ENCODE peak calls at places on chromosome 19, in ten cellular contexts. Z is tibial nerve; E is WERI-Rb-1; X is CD4-positive, CD25-positive, alpha-beta regulatory T cell; K is CD4-positive, alpha-beta memory T cell; P is PC-3; R is astrocyte; H is left ventricle myocardium inferior; U is suprapubic skin; V is aorta. B is an unnamed sample.

GRCh38 chr19:48969276-48970138 is 4.4 kb downstream of the FTL start:
- DNase-seq in H (no peak), U (no peak), K (no peak), R (no peak), Z (no peak), X (no peak), P (no peak), E (no peak), V (peak; percentile 81), B (no peak)

GRCh38 chr19:14916848-14917247 is 24.4 kb upstream of the OR7C2 start:
- DNase-seq in Z (no peak), P (peak; percentile 64), R (no peak), H (no peak), K (no peak), V (no peak), X (no peak), U (no peak), E (no peak), B (no peak)

GRCh38 chr19:53389591-53390377 is 5.2 kb upstream of the ZNF765 start:
- DNase-seq in K (no peak), E (no peak), X (no peak), H (no peak), Z (no peak), U (no peak), V (no peak), P (no peak), R (no peak), B (no peak)

GRCh38 chr19:11044436-11044835 is 44.8 kb upstream of the LDLR start:
- DNase-seq in Z (no peak), P (no peak), K (no peak), R (no peak), X (no peak), U (no peak), H (no peak), E (no peak), V (no peak), B (no peak)

GRCh38 chr19:21474671-21475181 is 30.7 kb upstream of the ZNF429 start:
- DNase-seq in X (peak; percentile 47), P (no peak), E (no peak), H (peak; percentile 82), R (peak; percentile 60), V (peak; percentile 92), Z (peak; percentile 29), U (peak; percentile 84), K (peak; percentile 71), B (peak; percentile 45)

GRCh38 chr19:38663957-38664502 is 16.6 kb downstream of the ACTN4 start:
- DNase-seq in E (no peak), V (peak; percentile 88), R (no peak), Z (no peak), K (no peak), P (no peak), U (no peak), X (no peak), H (peak; percentile 70), B (peak; percentile 69)

GRCh38 chr19:3720533-3720917 is 12.3 kb downstream of the TJP3 start:
- DNase-seq in K (no peak), H (no peak), Z (no peak), V (no peak), R (no peak), E (no peak), P (no peak), X (no peak), U (no peak), B (no peak)

GRCh38 chr19:19372656-19373416 is 32.6 kb upstream of the GATAD2A start:
- DNase-seq in U (no peak), H (peak; percentile 66), E (peak; percentile 67), K (peak; percentile 58), Z (peak; percentile 25), X (peak; percentile 32), V (no peak), P (peak; percentile 78), R (no peak), B (no peak)

GRCh38 chr19:5213667-5214066 is 126.9 kb downstream of the PTPRS start:
- DNase-seq in X (no peak), U (no peak), R (no peak), E (no peak), H (no peak), K (no peak), V (no peak), P (no peak), Z (no peak), B (no peak)

GRCh38 chr19:55590109-55590508 is 9.2 kb downstream of the FIZ1 start:
- DNase-seq in Z (no peak), H (no peak), R (no peak), K (no peak), P (no peak), V (no peak), E (no peak), X (no peak), U (no peak), B (no peak)

GRCh38 chr19:17105548-17105947 is 30.0 kb downstream of the MYO9B start:
- DNase-seq in E (no peak), V (no peak), X (no peak), R (no peak), K (no peak), U (no peak), Z (no peak), P (no peak), H (no peak), B (no peak)

GRCh38 chr19:38433268-38433733 is at the start of gene RYR1:
- DNase-seq in E (no peak), K (no peak), R (no peak), U (no peak), H (peak; percentile 67), V (peak; percentile 86), X (peak; percentile 53), Z (peak; percentile 36), P (no peak), B (peak; percentile 76)

GRCh38 chr19:18833849-18834643 is 2.3 kb downstream of the UPF1 start:
- DNase-seq in R (no peak), V (no peak), E (no peak), X (no peak), P (peak; percentile 28), U (no peak), H (no peak), K (no peak), Z (no peak), B (no peak)

GRCh38 chr19:4374451-4375163 is 25.7 kb downstream of the SH3GL1 start:
- DNase-seq in P (peak; percentile 90), H (peak; percentile 78), K (no peak), R (peak; percentile 77), Z (peak; percentile 58), U (peak; percentile 92), E (no peak), V (peak; percentile 96), X (no peak), B (peak; percentile 88)

GRCh38 chr19:4088975-4089374 is 22.3 kb upstream of the ZBTB7A start:
- DNase-seq in H (no peak), Z (no peak), X (no peak), U (no peak), E (no peak), P (no peak), V (no peak), R (no peak), K (peak; percentile 85), B (no peak)

GRCh38 chr19:9953802-9954542 is 17.7 kb upstream of the OLFM2 start:
- DNase-seq in U (no peak), Z (no peak), E (no peak), V (no peak), P (no peak), R (peak; percentile 85), K (no peak), X (no peak), H (no peak), B (no peak)

GRCh38 chr19:47697863-47698609 is 15.2 kb upstream of the EHD2 start:
- DNase-seq in R (peak; percentile 51), Z (peak; percentile 56), P (peak; percentile 83), V (peak; percentile 88), X (peak; percentile 32), H (peak; percentile 73), U (peak; percentile 90), K (peak; percentile 54), E (peak; percentile 76), B (peak; percentile 84)
- H3K27ac ChIP-seq in R (no peak overlapping the region), Z (peak overlapping the region; percentile 86), P (peak overlapping the region; percentile 30), V (no peak overlapping the region), X (no peak overlapping the region), H (peak overlapping the region; percentile 69), U (peak overlapping the region; percentile 59), K (no peak overlapping the region), E (no peak overlapping the region), B (peak overlapping the region; percentile 54)

GRCh38 chr19:12796146-12797071 is 5.1 kb downstream of the JUNB start:
- DNase-seq in H (peak; percentile 59), K (peak; percentile 79), Z (peak; percentile 76), U (no peak), X (peak; percentile 67), R (no peak), E (peak; percentile 83), P (peak; percentile 94), V (peak; percentile 90), B (no peak)
- H3K4me3 ChIP-seq in H (peak overlapping the region; percentile 20), K (peak overlapping the region; percentile 42), Z (peak overlapping the region; percentile 11), U (peak overlapping the region; percentile 13), X (peak overlapping the region; percentile 59), R (no peak overlapping the region), E (no peak overlapping the region), P (no peak overlapping the region), V (no peak overlapping the region), B (no peak overlapping the region)

DNA sequence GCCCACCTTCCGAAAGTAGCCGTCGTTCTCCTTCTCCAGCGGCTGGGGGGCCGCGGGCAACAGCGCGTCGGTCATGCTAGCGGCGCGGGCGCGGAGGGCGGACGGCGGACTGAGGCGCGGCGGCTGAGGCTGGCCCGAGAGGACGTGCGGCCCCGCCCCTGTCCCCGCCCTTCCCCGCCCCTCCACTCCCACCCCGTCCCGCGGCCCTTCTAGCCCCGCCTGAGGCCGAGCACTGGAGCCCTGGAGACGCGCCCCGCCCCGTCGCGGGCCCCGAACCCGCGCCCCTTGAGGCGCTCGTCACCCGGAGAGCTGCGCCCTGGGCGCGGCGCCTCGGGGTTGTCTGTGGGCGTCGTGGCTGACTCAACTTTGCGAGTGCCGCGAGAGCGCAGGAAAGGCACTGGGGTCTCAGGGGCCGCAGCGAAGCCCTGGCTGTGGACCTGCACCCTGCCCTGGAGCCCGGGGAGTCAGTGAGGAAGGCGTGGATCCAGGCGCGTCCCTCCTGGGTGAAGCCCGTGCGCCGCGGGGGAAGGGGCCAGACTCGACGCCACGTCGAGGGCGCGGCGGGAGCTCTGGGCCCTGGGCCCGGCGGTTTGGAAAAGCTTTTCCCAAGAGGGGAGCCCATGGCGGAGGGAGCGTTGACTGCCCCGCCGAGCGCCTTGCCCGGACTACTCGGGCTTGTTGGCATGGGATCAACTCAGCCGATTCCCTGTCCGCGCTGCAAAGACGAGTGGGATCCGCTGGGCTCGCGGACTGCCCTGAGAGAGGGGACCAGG is at the start of gene RHPN2:
- DNase-seq in V (peak; percentile 77), P (peak; percentile 66), Z (no peak), R (no peak), X (peak; percentile 10), U (peak; percentile 81), H (peak; percentile 69), K (no peak), E (peak; percentile 76), B (no peak)
- H3K27ac ChIP-seq in V (no peak within 1 kb of the TSS), P (no peak within 1 kb of the TSS), Z (peak within 1 kb of the TSS; percentile 43), R (no peak within 1 kb of the TSS), X (no peak within 1 kb of the TSS), U (peak within 1 kb of the TSS; percentile 55), H (peak within 1 kb of the TSS; percentile 33), K (no peak within 1 kb of the TSS), E (peak within 1 kb of the TSS; percentile 49), B (no peak within 1 kb of the TSS)

DNA sequence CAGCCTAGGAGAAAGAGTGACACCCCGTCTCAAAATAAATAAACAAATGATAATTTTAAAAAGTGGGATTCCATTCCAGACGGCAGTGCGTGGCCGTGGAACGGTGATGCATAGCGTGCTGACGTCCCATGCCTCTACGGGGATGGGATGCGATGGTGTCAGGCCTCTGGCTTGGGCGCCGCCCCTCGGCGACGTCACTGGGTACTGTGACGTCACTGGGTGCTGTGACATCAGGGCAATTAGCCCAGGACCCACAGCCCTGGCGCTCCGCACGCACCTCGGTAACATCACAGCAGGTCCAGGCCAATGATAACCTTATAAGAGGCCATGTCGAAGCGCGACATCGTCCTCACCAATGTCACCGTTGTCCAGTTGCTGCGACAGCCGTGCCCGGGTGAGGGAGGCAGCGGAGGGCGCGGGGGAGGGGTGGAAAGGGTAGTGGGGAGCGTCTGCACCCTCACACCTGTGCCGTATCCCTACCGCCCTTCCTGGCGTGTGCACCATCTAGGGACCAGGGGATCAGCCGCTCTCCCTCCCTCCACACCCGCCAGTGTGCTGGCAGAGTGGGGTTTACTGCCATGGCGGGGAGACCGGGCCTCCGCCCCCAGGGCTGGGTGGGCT is at the start of gene GAPDHS:
- DNase-seq in U (no peak), E (no peak), V (no peak), Z (no peak), P (no peak), R (no peak), K (no peak), H (no peak), X (no peak), B (no peak)
- H3K4me3 ChIP-seq in U (peak within 1 kb of the TSS; percentile 26), E (no peak within 1 kb of the TSS), V (no peak within 1 kb of the TSS), Z (no peak within 1 kb of the TSS), P (no peak within 1 kb of the TSS), R (no peak within 1 kb of the TSS), K (peak within 1 kb of the TSS; percentile 19), H (no peak within 1 kb of the TSS), X (peak within 1 kb of the TSS; percentile 19), B (no peak within 1 kb of the TSS)

B was measured in tibial artery.